ENCODE peak calls at places on chromosome X, in four cellular contexts. C is AG09309, U is epithelial cell of prostate, Y is psoas muscle. S is an unnamed sample.
A peak's percentile ranks its signal among the peaks of the same experiment; 100 is the strongest.

GRCh38 chrX:38112566-38112965 is 106.2 kb downstream of the SYTL5 start:
- DNase-seq in C (no peak), U (no peak), Y (no peak), S (no peak)

GRCh38 chrX:16966745-16967144 is 20.3 kb downstream of the REPS2 start:
- DNase-seq in U (no peak), C (no peak), Y (no peak), S (no peak)

GRCh38 chrX:46551494-46552128 is 6.4 kb upstream of the ZNF674 start:
- DNase-seq in Y (no peak), U (no peak), C (no peak), S (no peak)

GRCh38 chrX:118577041-118577440 is 81.4 kb downstream of the DOCK11 start:
- DNase-seq in Y (no peak), C (no peak), U (no peak), S (no peak)

GRCh38 chrX:136395271-136395670 is 92.5 kb upstream of the BRS3 start:
- DNase-seq in U (no peak), Y (no peak), C (no peak), S (peak; percentile 1)

GRCh38 chrX:50483283-50483682 is 12.7 kb upstream of the DGKK start:
- DNase-seq in Y (no peak), U (no peak), C (no peak), S (no peak)

GRCh38 chrX:39580043-39580442 is 517.7 kb downstream of the BCOR start:
- DNase-seq in U (no peak), Y (no peak), C (no peak), S (no peak)

GRCh38 chrX:125219852-125220251 is 99.8 kb upstream of the TEX13C start:
- DNase-seq in U (no peak), Y (no peak), C (no peak), S (no peak)

GRCh38 chrX:109843963-109844751 is 111.1 kb upstream of the ACSL4 start:
- DNase-seq in C (no peak), Y (no peak), U (no peak), S (no peak)

GRCh38 chrX:37921758-37922157 is 74.4 kb upstream of the DYNLT3 start:
- DNase-seq in U (peak; percentile 58), Y (no peak), C (peak; percentile 37), S (peak; percentile 19)

GRCh38 chrX:45621356-45622041 is 420.8 kb upstream of the DIPK2B start:
- DNase-seq in C (peak; percentile 37), Y (no peak), U (peak; percentile 27), S (peak; percentile 55)

GRCh38 chrX:75273483-75273882 is 402 bp upstream of the UPRT start:
- DNase-seq in Y (no peak), U (no peak), C (no peak), S (no peak)

GRCh38 chrX:103608305-103608963 is 671 bp downstream of the TCEAL3 start:
- DNase-seq in U (no peak), C (no peak), Y (peak; percentile 50), S (no peak)

GRCh38 chrX:44978976-44979375 is 106.0 kb downstream of the KDM6A start:
- DNase-seq in Y (no peak), U (no peak), C (no peak), S (no peak)

GRCh38 chrX:147072747-147073146 is 258.2 kb upstream of the CXorf51A start:
- DNase-seq in U (no peak), Y (no peak), C (no peak), S (no peak)

GRCh38 chrX:23742174-23742692 is 843 bp downstream of the ACOT9 start:
- DNase-seq in U (peak; percentile 40), Y (peak; percentile 80), C (peak; percentile 55), S (peak; percentile 36)

GRCh38 chrX:45068555-45068954 is 132.1 kb downstream of the DIPK2B start:
- DNase-seq in C (no peak), U (no peak), Y (no peak), S (no peak)

GRCh38 chrX:100745806-100746537 is 14.1 kb upstream of the SYTL4 start:
- DNase-seq in U (no peak), C (no peak), Y (no peak), S (no peak)

GRCh38 chrX:107272431-107272921 is 66.1 kb downstream of the DNAAF6 start:
- DNase-seq in U (no peak), Y (no peak), C (no peak), S (no peak)

GRCh38 chrX:10611441-10612090 is 8.8 kb downstream of the MID1 start:
- DNase-seq in U (no peak), Y (no peak), C (no peak), S (no peak)

GRCh38 chrX:124726881-124727280 is 380.5 kb downstream of the SH2D1A start:
- DNase-seq in U (no peak), Y (no peak), C (no peak), S (no peak)

GRCh38 chrX:107787827-107788226 is 10.3 kb downstream of the NCBP2L start:
- DNase-seq in C (no peak), U (no peak), Y (no peak), S (no peak)

GRCh38 chrX:2508648-2509335 is 8.0 kb upstream of the DHRSX start:
- DNase-seq in U (no peak), Y (no peak), C (no peak), S (no peak)

GRCh38 chrX:153318811-153319210 is 2.8 kb downstream of the PNMA6F start:
- DNase-seq in C (no peak), Y (no peak), U (no peak), S (no peak)

GRCh38 chrX:7068939-7069367 is 78.6 kb upstream of the STS start:
- DNase-seq in U (no peak), C (no peak), Y (no peak), S (no peak)

GRCh38 chrX:39450578-39450977 is 647.2 kb downstream of the BCOR start:
- DNase-seq in C (no peak), U (no peak), Y (no peak), S (no peak)

GRCh38 chrX:24298191-24298590 is 15.7 kb downstream of the SUPT20HL2 start:
- DNase-seq in U (no peak), Y (no peak), C (no peak), S (no peak)

GRCh38 chrX:37905436-37906147 is 58.2 kb upstream of the DYNLT3 start:
- DNase-seq in Y (no peak), U (no peak), C (no peak), S (no peak)

GRCh38 chrX:147476008-147476407 is 435.7 kb upstream of the FMR1 start:
- DNase-seq in C (no peak), U (no peak), Y (no peak), S (no peak)

S was measured in GM04504.